ENCODE peak calls at places on chromosome 17, in seven cellular contexts. One of them, this sample, is unnamed.

GRCh38 chr17:81551458-81552243 is 502 bp downstream of the FAAP100 start:
- DNase-seq in fibroblast of lung: no peak
- DNase-seq in activated T-cell treated with anti-CD3 and anti-CD28 coated beads, Interleukin-2, amount 50 U/mL, for 48 hours: no peak
- DNase-seq in AG20443: peak; percentile 56
- DNase-seq in posterior cingulate gyrus: no peak
- DNase-seq in H9: no peak
- DNase-seq in stimulated activated CD8-positive, alpha-beta memory T cell treated with anti-CD3 and anti-CD28 coated beads, Interleukin-15, amount 100 ng/mL, for 48 hours: no peak
- DNase-seq in this sample: peak; percentile 24

GRCh38 chr17:42333053-42333452 is 44.8 kb downstream of the STAT5A start:
- DNase-seq in AG20443: no peak
- DNase-seq in stimulated activated CD8-positive, alpha-beta memory T cell treated with anti-CD3 and anti-CD28 coated beads, Interleukin-15, amount 100 ng/mL, for 48 hours: no peak
- DNase-seq in H9: no peak
- DNase-seq in posterior cingulate gyrus: no peak
- DNase-seq in fibroblast of lung: no peak
- DNase-seq in activated T-cell treated with anti-CD3 and anti-CD28 coated beads, Interleukin-2, amount 50 U/mL, for 48 hours: no peak
- DNase-seq in this sample: no peak

GRCh38 chr17:42050360-42051012 is at the start of gene C17orf113:
- DNase-seq in stimulated activated CD8-positive, alpha-beta memory T cell treated with anti-CD3 and anti-CD28 coated beads, Interleukin-15, amount 100 ng/mL, for 48 hours: peak; percentile 12
- DNase-seq in posterior cingulate gyrus: peak; percentile 46
- DNase-seq in AG20443: peak; percentile 80
- DNase-seq in fibroblast of lung: peak; percentile 22
- DNase-seq in H9: peak; percentile 78
- DNase-seq in activated T-cell treated with anti-CD3 and anti-CD28 coated beads, Interleukin-2, amount 50 U/mL, for 48 hours: peak; percentile 52
- DNase-seq in this sample: peak; percentile 55

GRCh38 chr17:51097708-51098446 is 22.8 kb downstream of the SPAG9 start:
- DNase-seq in H9: peak; percentile 18
- DNase-seq in activated T-cell treated with anti-CD3 and anti-CD28 coated beads, Interleukin-2, amount 50 U/mL, for 48 hours: no peak
- DNase-seq in fibroblast of lung: no peak
- DNase-seq in AG20443: no peak
- DNase-seq in stimulated activated CD8-positive, alpha-beta memory T cell treated with anti-CD3 and anti-CD28 coated beads, Interleukin-15, amount 100 ng/mL, for 48 hours: no peak
- DNase-seq in posterior cingulate gyrus: no peak
- DNase-seq in this sample: no peak

GRCh38 chr17:41863074-41863843 is 2.0 kb downstream of the KLHL11 start:
- DNase-seq in fibroblast of lung: no peak
- DNase-seq in H9: no peak
- DNase-seq in stimulated activated CD8-positive, alpha-beta memory T cell treated with anti-CD3 and anti-CD28 coated beads, Interleukin-15, amount 100 ng/mL, for 48 hours: peak; percentile 6
- DNase-seq in posterior cingulate gyrus: no peak
- DNase-seq in AG20443: no peak
- DNase-seq in activated T-cell treated with anti-CD3 and anti-CD28 coated beads, Interleukin-2, amount 50 U/mL, for 48 hours: peak; percentile 66
- DNase-seq in this sample: no peak

GRCh38 chr17:78184868-78185267 is 2.0 kb downstream of the TK1 start:
- DNase-seq in stimulated activated CD8-positive, alpha-beta memory T cell treated with anti-CD3 and anti-CD28 coated beads, Interleukin-15, amount 100 ng/mL, for 48 hours: no peak
- DNase-seq in H9: no peak
- DNase-seq in activated T-cell treated with anti-CD3 and anti-CD28 coated beads, Interleukin-2, amount 50 U/mL, for 48 hours: no peak
- DNase-seq in AG20443: no peak
- DNase-seq in posterior cingulate gyrus: no peak
- DNase-seq in fibroblast of lung: no peak
- DNase-seq in this sample: no peak

GRCh38 chr17:13581925-13582324 is 19.8 kb downstream of the HS3ST3A1 start:
- DNase-seq in AG20443: no peak
- DNase-seq in activated T-cell treated with anti-CD3 and anti-CD28 coated beads, Interleukin-2, amount 50 U/mL, for 48 hours: no peak
- DNase-seq in fibroblast of lung: peak; percentile 74
- DNase-seq in stimulated activated CD8-positive, alpha-beta memory T cell treated with anti-CD3 and anti-CD28 coated beads, Interleukin-15, amount 100 ng/mL, for 48 hours: no peak
- DNase-seq in H9: no peak
- DNase-seq in posterior cingulate gyrus: no peak
- DNase-seq in this sample: no peak

GRCh38 chr17:11150946-11151345 is 90.1 kb upstream of the SHISA6 start:
- DNase-seq in H9: no peak
- DNase-seq in AG20443: no peak
- DNase-seq in activated T-cell treated with anti-CD3 and anti-CD28 coated beads, Interleukin-2, amount 50 U/mL, for 48 hours: no peak
- DNase-seq in posterior cingulate gyrus: no peak
- DNase-seq in fibroblast of lung: no peak
- DNase-seq in stimulated activated CD8-positive, alpha-beta memory T cell treated with anti-CD3 and anti-CD28 coated beads, Interleukin-15, amount 100 ng/mL, for 48 hours: no peak
- DNase-seq in this sample: no peak

GRCh38 chr17:81909966-81910839 is 996 bp downstream of the PCYT2 start:
- DNase-seq in posterior cingulate gyrus: no peak
- DNase-seq in fibroblast of lung: no peak
- DNase-seq in stimulated activated CD8-positive, alpha-beta memory T cell treated with anti-CD3 and anti-CD28 coated beads, Interleukin-15, amount 100 ng/mL, for 48 hours: no peak
- DNase-seq in H9: no peak
- DNase-seq in activated T-cell treated with anti-CD3 and anti-CD28 coated beads, Interleukin-2, amount 50 U/mL, for 48 hours: no peak
- DNase-seq in AG20443: no peak
- DNase-seq in this sample: no peak

GRCh38 chr17:76709077-76709950 is 1.5 kb downstream of the MXRA7 start:
- DNase-seq in fibroblast of lung: peak; percentile 97
- DNase-seq in stimulated activated CD8-positive, alpha-beta memory T cell treated with anti-CD3 and anti-CD28 coated beads, Interleukin-15, amount 100 ng/mL, for 48 hours: no peak
- DNase-seq in activated T-cell treated with anti-CD3 and anti-CD28 coated beads, Interleukin-2, amount 50 U/mL, for 48 hours: no peak
- DNase-seq in posterior cingulate gyrus: no peak
- DNase-seq in AG20443: peak; percentile 92
- DNase-seq in H9: peak; percentile 65
- DNase-seq in this sample: no peak

GRCh38 chr17:1783834-1784611 is 22.2 kb downstream of the SERPINF1 start:
- DNase-seq in posterior cingulate gyrus: no peak
- DNase-seq in stimulated activated CD8-positive, alpha-beta memory T cell treated with anti-CD3 and anti-CD28 coated beads, Interleukin-15, amount 100 ng/mL, for 48 hours: no peak
- DNase-seq in AG20443: peak; percentile 84
- DNase-seq in activated T-cell treated with anti-CD3 and anti-CD28 coated beads, Interleukin-2, amount 50 U/mL, for 48 hours: no peak
- DNase-seq in fibroblast of lung: peak; percentile 98
- DNase-seq in H9: no peak
- DNase-seq in this sample: peak; percentile 61

GRCh38 chr17:3827124-3827773 is 18.8 kb downstream of the NCBP3 start:
- DNase-seq in stimulated activated CD8-positive, alpha-beta memory T cell treated with anti-CD3 and anti-CD28 coated beads, Interleukin-15, amount 100 ng/mL, for 48 hours: peak; percentile 32
- DNase-seq in posterior cingulate gyrus: peak; percentile 69
- DNase-seq in H9: peak; percentile 75
- DNase-seq in AG20443: peak; percentile 66
- DNase-seq in activated T-cell treated with anti-CD3 and anti-CD28 coated beads, Interleukin-2, amount 50 U/mL, for 48 hours: peak; percentile 71
- DNase-seq in fibroblast of lung: peak; percentile 80
- DNase-seq in this sample: peak; percentile 42